ENCODE peak calls at places on chromosomes 12 and 14, in five cellular contexts. One of them, this sample, is unnamed.

GRCh38 chr14:41087056-41087455 is 519.6 kb upstream of the LRFN5 start:
- DNase-seq in stimulated activated CD4-positive, alpha-beta T cell treated with anti-CD3 and anti-CD28 coated beads, Interleukin-1b, Interleukin-23, amount 100 ng/mL, for 48 hours: no peak
- DNase-seq in Peyer's patch: no peak
- DNase-seq in DMS153: no peak
- DNase-seq in heart left ventricle: no peak
- DNase-seq in this sample: no peak

GRCh38 chr12:47896633-47897032 is 8.2 kb downstream of the VDR start:
- DNase-seq in stimulated activated CD4-positive, alpha-beta T cell treated with anti-CD3 and anti-CD28 coated beads, Interleukin-1b, Interleukin-23, amount 100 ng/mL, for 48 hours: no peak
- DNase-seq in Peyer's patch: no peak
- DNase-seq in DMS153: peak; percentile 67
- DNase-seq in heart left ventricle: no peak
- DNase-seq in this sample: no peak

GRCh38 chr14:41925409-41925808 is 318.7 kb downstream of the LRFN5 start:
- DNase-seq in stimulated activated CD4-positive, alpha-beta T cell treated with anti-CD3 and anti-CD28 coated beads, Interleukin-1b, Interleukin-23, amount 100 ng/mL, for 48 hours: no peak
- DNase-seq in Peyer's patch: no peak
- DNase-seq in DMS153: peak; percentile 16
- DNase-seq in heart left ventricle: no peak
- DNase-seq in this sample: peak; percentile 31

GRCh38 chr12:76284816-76285750 is 63.1 kb downstream of the BBS10 start:
- DNase-seq in stimulated activated CD4-positive, alpha-beta T cell treated with anti-CD3 and anti-CD28 coated beads, Interleukin-1b, Interleukin-23, amount 100 ng/mL, for 48 hours: no peak
- DNase-seq in Peyer's patch: no peak
- DNase-seq in DMS153: no peak
- DNase-seq in heart left ventricle: no peak
- DNase-seq in this sample: peak; percentile 45

GRCh38 chr12:111741235-111741812 is 25.4 kb upstream of the ALDH2 start:
- DNase-seq in stimulated activated CD4-positive, alpha-beta T cell treated with anti-CD3 and anti-CD28 coated beads, Interleukin-1b, Interleukin-23, amount 100 ng/mL, for 48 hours: no peak
- DNase-seq in Peyer's patch: no peak
- DNase-seq in DMS153: peak; percentile 46
- DNase-seq in heart left ventricle: no peak
- DNase-seq in this sample: no peak

GRCh38 chr12:103728323-103728722 is 112.7 kb downstream of the NT5DC3 start:
- DNase-seq in stimulated activated CD4-positive, alpha-beta T cell treated with anti-CD3 and anti-CD28 coated beads, Interleukin-1b, Interleukin-23, amount 100 ng/mL, for 48 hours: no peak
- DNase-seq in Peyer's patch: no peak
- DNase-seq in DMS153: no peak
- DNase-seq in heart left ventricle: no peak
- DNase-seq in this sample: peak; percentile 67

GRCh38 chr12:121227294-121227693 is 17.4 kb downstream of the P2RX4 start:
- DNase-seq in stimulated activated CD4-positive, alpha-beta T cell treated with anti-CD3 and anti-CD28 coated beads, Interleukin-1b, Interleukin-23, amount 100 ng/mL, for 48 hours: no peak
- DNase-seq in Peyer's patch: peak; percentile 73
- DNase-seq in DMS153: peak; percentile 84
- DNase-seq in heart left ventricle: no peak
- DNase-seq in this sample: no peak

GRCh38 chr14:41986726-41987125 is 380.1 kb downstream of the LRFN5 start:
- DNase-seq in stimulated activated CD4-positive, alpha-beta T cell treated with anti-CD3 and anti-CD28 coated beads, Interleukin-1b, Interleukin-23, amount 100 ng/mL, for 48 hours: no peak
- DNase-seq in Peyer's patch: no peak
- DNase-seq in DMS153: no peak
- DNase-seq in heart left ventricle: no peak
- DNase-seq in this sample: peak; percentile 59

GRCh38 chr12:92030618-92031017 is 115.0 kb downstream of the BTG1 start:
- DNase-seq in stimulated activated CD4-positive, alpha-beta T cell treated with anti-CD3 and anti-CD28 coated beads, Interleukin-1b, Interleukin-23, amount 100 ng/mL, for 48 hours: peak; percentile 25
- DNase-seq in Peyer's patch: no peak
- DNase-seq in DMS153: peak; percentile 18
- DNase-seq in heart left ventricle: peak; percentile 20
- DNase-seq in this sample: peak; percentile 87

This sample was measured in fibroblast of mammary gland.